ENCODE peak calls at places on chromosomes 2 and 18, in nine cellular contexts. U, N, L, Y, T, C, Q, E and Z are unnamed samples.
A peak's percentile ranks its signal among the peaks of the same experiment; 100 is the strongest.

GRCh38 chr2:44245068-44245861 is 30.0 kb upstream of the SLC3A1 start:
- DNase-seq in E (no peak), C (no peak), N (no peak), Q (no peak), Y (no peak), U (no peak), L (no peak), T (no peak), Z (no peak)

GRCh38 chr2:240872317-240873097 is 3.9 kb downstream of the AGXT start:
- DNase-seq in N (no peak), Y (no peak), E (no peak), U (no peak), L (no peak), C (no peak), T (no peak), Q (no peak), Z (no peak)

GRCh38 chr2:100584811-100585210 is 22.0 kb downstream of the PDCL3 start:
- DNase-seq in L (no peak), C (no peak), E (no peak), U (peak; percentile 40), Q (no peak), T (no peak), Y (no peak), N (no peak), Z (no peak)

GRCh38 chr2:217797661-217798069 is 205.1 kb downstream of the TNS1 start:
- DNase-seq in L (no peak), Y (no peak), Q (peak; percentile 58), E (peak; percentile 45), T (no peak), N (no peak), U (no peak), C (no peak), Z (no peak)

GRCh38 chr2:208036357-208036756 is 11.0 kb upstream of the PLEKHM3 start:
- DNase-seq in Y (no peak), E (no peak), C (peak; percentile 22), N (no peak), U (no peak), T (no peak), L (no peak), Q (no peak), Z (no peak)

GRCh38 chr2:219656523-219656922 is 29.1 kb downstream of the SLC4A3 start:
- DNase-seq in E (no peak), C (peak; percentile 22), T (no peak), Y (no peak), Q (no peak), N (no peak), L (no peak), U (no peak), Z (no peak)

GRCh38 chr2:113186421-113186820 is 12.7 kb downstream of the PSD4 start:
- DNase-seq in L (no peak), C (no peak), Q (no peak), T (no peak), E (no peak), U (no peak), Y (no peak), N (no peak), Z (no peak)

GRCh38 chr2:154623819-154624218 is 74.7 kb upstream of the KCNJ3 start:
- DNase-seq in U (peak; percentile 45), Y (peak; percentile 55), L (no peak), T (peak; percentile 20), E (no peak), Q (no peak), C (peak; percentile 36), N (no peak), Z (no peak)

GRCh38 chr18:46039967-46040746 is 31.9 kb downstream of the PSTPIP2 start:
- DNase-seq in T (no peak), Y (no peak), C (no peak), U (peak; percentile 25), Q (no peak), L (no peak), N (no peak), E (no peak), Z (no peak)

GRCh38 chr2:190408538-190409271 is 550 bp downstream of the MFSD6 start:
- DNase-seq in L (peak; percentile 75), U (peak; percentile 24), Y (no peak), N (peak; percentile 87), Q (no peak), C (peak; percentile 55), E (peak; percentile 54), T (peak; percentile 29), Z (peak; percentile 78)

GRCh38 chr2:56034258-56034657 is 110.7 kb upstream of the EFEMP1 start:
- DNase-seq in L (no peak), U (no peak), Y (no peak), E (no peak), T (no peak), Q (no peak), C (peak; percentile 25), N (no peak), Z (no peak)

GRCh38 chr2:216787851-216788250 is 72.0 kb downstream of the TNP1 start:
- DNase-seq in L (no peak), C (no peak), T (no peak), E (no peak), Y (no peak), Q (no peak), U (no peak), N (no peak), Z (no peak)

GRCh38 chr18:27954226-27954625 is 222.7 kb downstream of the CDH2 start:
- DNase-seq in E (no peak), T (no peak), N (no peak), Y (no peak), U (no peak), L (no peak), C (peak; percentile 76), Q (no peak), Z (no peak)

GRCh38 chr2:63850650-63851049 is 9.0 kb downstream of the UGP2 start:
- DNase-seq in U (no peak), E (no peak), Y (no peak), Q (no peak), T (no peak), C (no peak), L (no peak), N (no peak), Z (no peak)

GRCh38 chr2:2170189-2170588 is 160.9 kb downstream of the MYT1L start:
- DNase-seq in C (no peak), N (no peak), U (no peak), L (no peak), Y (no peak), T (no peak), Q (no peak), E (no peak), Z (no peak)

GRCh38 chr2:2173633-2174032 is 157.4 kb downstream of the MYT1L start:
- DNase-seq in L (no peak), C (no peak), Y (no peak), N (no peak), U (no peak), E (no peak), T (no peak), Q (no peak), Z (no peak)

GRCh38 chr2:2174956-2175355 is 156.1 kb downstream of the MYT1L start:
- DNase-seq in U (no peak), Q (peak; percentile 55), Y (peak; percentile 16), N (no peak), C (no peak), T (no peak), L (no peak), E (no peak), Z (no peak)

GRCh38 chr2:2170861-2171260 is 160.2 kb downstream of the MYT1L start:
- DNase-seq in Q (no peak), N (no peak), L (no peak), Y (no peak), C (no peak), E (no peak), T (no peak), U (no peak), Z (no peak)

DNA sequence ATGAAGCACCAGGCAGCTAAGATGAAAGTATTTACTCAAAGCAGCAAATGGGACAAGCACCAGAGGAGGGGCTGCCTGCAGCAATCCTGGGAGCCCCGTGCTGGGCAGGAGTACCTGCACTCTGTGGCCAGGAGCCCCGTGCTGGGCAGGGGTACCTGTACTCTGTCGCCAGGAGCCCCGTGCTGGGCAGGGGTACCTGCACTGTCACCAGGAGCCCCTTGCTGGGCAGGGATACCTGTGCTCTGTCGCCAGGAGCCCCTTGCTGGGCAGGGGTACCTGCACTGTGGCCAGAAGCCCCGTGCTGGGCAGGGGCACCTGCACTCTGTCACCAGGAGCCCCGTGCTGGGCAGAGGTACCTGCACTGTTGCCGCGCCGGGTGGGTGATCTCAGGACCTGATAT is 158.6 kb downstream of the MYT1L start:
- DNase-seq in U (no peak), E (no peak), Q (peak; percentile 91), C (no peak), L (no peak), Y (no peak), N (no peak), T (no peak), Z (no peak)
- H3K27me3 ChIP-seq in U (no peaks in the 10 kb centered on the region), E (no peaks in the 10 kb centered on the region), Q (no peaks in the 10 kb centered on the region), C (no peaks in the 10 kb centered on the region), L (no peaks in the 10 kb centered on the region), Y (no peaks in the 10 kb centered on the region), N (peaks cover 7% of the 10 kb centered on the region), T (no peaks in the 10 kb centered on the region), Z (no peaks in the 10 kb centered on the region)

DNA sequence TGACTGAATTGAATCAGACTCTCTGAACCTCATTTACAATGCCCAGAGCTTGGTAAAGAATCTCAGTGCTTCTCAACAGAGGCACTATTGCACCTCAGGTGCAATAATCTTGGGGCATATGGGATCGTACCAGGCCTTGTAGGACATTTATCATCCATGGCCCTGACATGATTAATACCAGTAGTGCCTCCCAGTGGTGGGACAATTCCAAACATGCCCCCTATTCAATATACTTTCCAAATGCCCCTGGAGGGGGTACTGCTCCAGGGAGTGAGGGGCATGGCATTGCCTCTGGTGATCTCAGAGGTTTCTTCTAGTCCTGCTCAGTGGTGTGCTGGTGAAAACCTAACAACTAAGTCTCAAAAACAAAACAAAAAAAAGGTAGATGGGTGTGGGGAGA is 174.9 kb upstream of the SMAD2 start:
- DNase-seq in T (no peak), U (no peak), C (no peak), N (no peak), L (no peak), Y (no peak), E (no peak), Q (no peak), Z (no peak)
- H3K27me3 ChIP-seq in T (peaks cover 4% of the 10 kb centered on the region), U (no peaks in the 10 kb centered on the region), C (peaks cover 26% of the 10 kb centered on the region), N (no peaks in the 10 kb centered on the region), L (no peaks in the 10 kb centered on the region), Y (no peaks in the 10 kb centered on the region), E (no peaks in the 10 kb centered on the region), Q (no peaks in the 10 kb centered on the region), Z (no peaks in the 10 kb centered on the region)

GRCh38 chr2:344811-345210 is 56.9 kb upstream of the ALKAL2 start:
- DNase-seq in E (no peak), C (no peak), T (no peak), L (no peak), Q (no peak), N (no peak), Y (no peak), U (no peak), Z (no peak)

GRCh38 chr2:348517-348916 is 60.6 kb upstream of the ALKAL2 start:
- DNase-seq in C (no peak), L (no peak), T (no peak), Y (no peak), U (no peak), E (no peak), N (no peak), Q (no peak), Z (no peak)

GRCh38 chr2:349390-349789 is 61.5 kb upstream of the ALKAL2 start:
- DNase-seq in N (no peak), E (no peak), Q (no peak), Y (no peak), L (no peak), C (no peak), T (no peak), U (no peak), Z (no peak)
- H3K27me3 ChIP-seq in N (peaks cover 5% of the 10 kb centered on the region), E (no peaks in the 10 kb centered on the region), Q (no peaks in the 10 kb centered on the region), Y (no peaks in the 10 kb centered on the region), L (no peaks in the 10 kb centered on the region), C (no peaks in the 10 kb centered on the region), T (peaks cover 4% of the 10 kb centered on the region), U (no peaks in the 10 kb centered on the region), Z (peaks cover 5% of the 10 kb centered on the region)

GRCh38 chr2:104876606-104877005 is 22.7 kb downstream of the POU3F3 start:
- DNase-seq in C (no peak), T (no peak), U (no peak), Q (no peak), E (no peak), N (no peak), Y (no peak), L (no peak), Z (no peak)
- H3K27me3 ChIP-seq in C (peaks cover 22% of the 10 kb centered on the region), T (peaks cover 89% of the 10 kb centered on the region), U (peaks cover 25% of the 10 kb centered on the region), Q (no peaks in the 10 kb centered on the region), E (peaks cover 15% of the 10 kb centered on the region), N (peaks cover 34% of the 10 kb centered on the region), Y (peaks cover 61% of the 10 kb centered on the region), L (peaks cover 5% of the 10 kb centered on the region), Z (no peaks in the 10 kb centered on the region)